ENCODE peak calls at places on chromosomes 4 and X, in ten cellular contexts. F is K562, O is adrenal gland, L is esophagus squamous epithelium, D is H1, A is IMR-90, I is tibial nerve, Y is suprapubic skin, X is uterus, W is A549. N is an unnamed sample.
A peak's percentile ranks its signal among the peaks of the same experiment; 100 is the strongest.

GRCh38 chr4:180500146-180500545 is 1743.1 kb upstream of the TENM3 start:
- DNase-seq in F (no peak), O (no peak), L (no peak), D (no peak), A (no peak), I (no peak), Y (no peak), X (no peak), W (no peak), N (no peak)

GRCh38 chr4:1290165-1290977 is 680 bp downstream of the MAEA start:
- DNase-seq in F (no peak), O (no peak), L (no peak), D (no peak), A (peak; percentile 4), I (no peak), Y (no peak), X (no peak), W (no peak), N (no peak)

GRCh38 chrX:150037041-150037440 is 98.8 kb upstream of the EOLA2 start:
- DNase-seq in F (no peak), O (no peak), L (no peak), D (no peak), A (no peak), I (no peak), Y (no peak), X (no peak), W (no peak), N (no peak)

GRCh38 chr4:128812360-128812958 is 3.0 kb downstream of the JADE1 start:
- DNase-seq in F (no peak), O (peak; percentile 62), L (no peak), D (no peak), A (peak; percentile 81), I (peak; percentile 29), Y (peak; percentile 76), X (no peak), W (peak; percentile 34), N (peak; percentile 46)

GRCh38 chr4:156751486-156751885 is 220.1 kb downstream of the PDGFC start:
- DNase-seq in F (no peak), O (no peak), L (no peak), D (no peak), A (peak; percentile 42), I (no peak), Y (no peak), X (no peak), W (no peak), N (no peak)

GRCh38 chr4:170853422-170854021 is 763.8 kb upstream of the AADAT start:
- DNase-seq in F (peak; percentile 15), O (peak; percentile 30), L (no peak), D (peak; percentile 27), A (no peak), I (peak; percentile 13), Y (no peak), X (no peak), W (no peak), N (peak; percentile 24)

GRCh38 chrX:45596190-45596808 is 395.6 kb upstream of the DIPK2B start:
- DNase-seq in F (no peak), O (no peak), L (no peak), D (no peak), A (peak; percentile 3), I (no peak), Y (no peak), X (no peak), W (no peak), N (no peak)

GRCh38 chr4:48311896-48312295 is 29.4 kb upstream of the SLAIN2 start:
- DNase-seq in F (no peak), O (no peak), L (no peak), D (no peak), A (peak; percentile 16), I (no peak), Y (no peak), X (no peak), W (no peak), N (no peak)

DNA sequence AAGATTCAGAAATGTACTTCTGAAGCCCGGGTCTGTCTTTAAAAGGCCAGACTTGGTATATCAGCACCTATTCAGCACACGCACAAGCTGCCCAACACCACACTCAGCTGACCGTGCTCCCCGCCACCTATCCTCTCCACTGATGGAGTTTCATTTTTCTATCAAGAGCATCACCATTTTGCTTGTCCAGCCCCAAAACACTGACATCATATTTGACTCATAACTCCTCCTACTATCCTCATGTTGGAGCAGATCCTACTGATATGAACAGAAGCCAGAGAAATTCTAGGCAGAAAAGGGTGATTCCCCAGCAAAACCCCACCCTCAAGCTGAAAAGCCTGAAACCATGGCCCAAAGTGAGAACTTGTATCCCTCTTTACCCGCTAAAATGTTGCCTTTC is 100.2 kb downstream of the SORBS2 start:
- DNase-seq in F (no peak), O (no peak), L (no peak), D (no peak), A (peak; percentile 8), I (no peak), Y (no peak), X (no peak), W (no peak), N (no peak)
- TF ChIP-seq POLR2A in F (no peak), O (no peak), L (no peak), D (no peak), A (no peak), I (no peak), Y (no peak), X (no peak), W (no peak), N (no peak)

GRCh38 chrX:2710496-2710895 is 19.4 kb downstream of the CD99 start:
- DNase-seq in F (no peak), O (no peak), L (no peak), D (no peak), A (no peak), I (no peak), Y (peak; percentile 59), X (no peak), W (peak; percentile 37), N (no peak)
- H3K4me1 ChIP-seq in F (no peaks in the 10 kb centered on the region), O (peaks cover 37% of the 10 kb centered on the region), L (peaks cover 67% of the 10 kb centered on the region), D (peaks cover 5% of the 10 kb centered on the region), A (peaks cover 23% of the 10 kb centered on the region), I (peaks cover 40% of the 10 kb centered on the region), Y (peaks cover 62% of the 10 kb centered on the region), X (no peaks in the 10 kb centered on the region), W (peaks cover 49% of the 10 kb centered on the region), N (peaks cover 59% of the 10 kb centered on the region)

DNA sequence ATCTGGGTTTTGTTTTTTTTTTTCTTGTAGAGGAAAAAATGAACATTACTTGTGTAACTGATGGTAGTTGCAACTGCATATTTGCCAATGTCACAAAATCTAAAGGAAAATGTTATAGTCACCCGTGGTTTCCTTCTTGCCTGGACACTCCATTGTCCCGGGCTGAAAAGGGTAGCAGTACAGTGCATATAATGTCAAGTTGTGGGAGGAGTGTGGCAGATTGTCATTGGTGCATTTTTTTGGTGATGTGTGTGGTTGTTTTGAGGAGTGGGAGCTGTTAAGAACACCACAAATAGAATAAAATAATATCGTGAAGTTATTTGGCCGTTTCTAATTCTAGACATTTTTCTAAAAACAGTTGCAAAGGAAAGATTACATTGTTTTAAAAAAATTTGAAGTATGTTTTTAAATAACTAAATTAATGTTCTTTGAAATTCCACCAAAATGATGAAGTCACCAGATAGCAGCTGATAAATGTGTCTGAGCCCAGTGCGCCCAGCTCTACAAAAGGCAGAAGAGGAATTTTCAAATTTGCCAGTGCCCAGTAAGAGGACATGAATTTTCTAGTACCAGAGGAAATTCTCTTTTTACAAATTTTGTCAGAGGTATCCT is 1.3 kb downstream of the PKD2 start:
- DNase-seq in F (no peak), O (no peak), L (no peak), D (no peak), A (no peak), I (no peak), Y (no peak), X (no peak), W (no peak), N (no peak)
- TF ChIP-seq POLR2A in F (no peak), O (peak; percentile 46), L (no peak), D (no peak), A (peak; percentile 40), I (no peak), Y (no peak), X (peak; percentile 1), W (no peak), N (no peak)

GRCh38 chrX:107673933-107674479 is 45.7 kb downstream of the PRPS1 start:
- DNase-seq in F (peak; percentile 56), O (peak; percentile 47), L (peak; percentile 86), D (no peak), A (no peak), I (peak; percentile 75), Y (peak; percentile 96), X (peak; percentile 90), W (no peak), N (peak; percentile 91)
- H3K4me1 ChIP-seq in F (peaks cover 26% of the 10 kb centered on the region), O (peaks cover 29% of the 10 kb centered on the region), L (peaks cover 64% of the 10 kb centered on the region), D (no peaks in the 10 kb centered on the region), A (peaks cover 1% of the 10 kb centered on the region), I (peaks cover 26% of the 10 kb centered on the region), Y (peaks cover 36% of the 10 kb centered on the region), X (no peaks in the 10 kb centered on the region), W (peaks cover 40% of the 10 kb centered on the region), N (peaks cover 12% of the 10 kb centered on the region)

DNA sequence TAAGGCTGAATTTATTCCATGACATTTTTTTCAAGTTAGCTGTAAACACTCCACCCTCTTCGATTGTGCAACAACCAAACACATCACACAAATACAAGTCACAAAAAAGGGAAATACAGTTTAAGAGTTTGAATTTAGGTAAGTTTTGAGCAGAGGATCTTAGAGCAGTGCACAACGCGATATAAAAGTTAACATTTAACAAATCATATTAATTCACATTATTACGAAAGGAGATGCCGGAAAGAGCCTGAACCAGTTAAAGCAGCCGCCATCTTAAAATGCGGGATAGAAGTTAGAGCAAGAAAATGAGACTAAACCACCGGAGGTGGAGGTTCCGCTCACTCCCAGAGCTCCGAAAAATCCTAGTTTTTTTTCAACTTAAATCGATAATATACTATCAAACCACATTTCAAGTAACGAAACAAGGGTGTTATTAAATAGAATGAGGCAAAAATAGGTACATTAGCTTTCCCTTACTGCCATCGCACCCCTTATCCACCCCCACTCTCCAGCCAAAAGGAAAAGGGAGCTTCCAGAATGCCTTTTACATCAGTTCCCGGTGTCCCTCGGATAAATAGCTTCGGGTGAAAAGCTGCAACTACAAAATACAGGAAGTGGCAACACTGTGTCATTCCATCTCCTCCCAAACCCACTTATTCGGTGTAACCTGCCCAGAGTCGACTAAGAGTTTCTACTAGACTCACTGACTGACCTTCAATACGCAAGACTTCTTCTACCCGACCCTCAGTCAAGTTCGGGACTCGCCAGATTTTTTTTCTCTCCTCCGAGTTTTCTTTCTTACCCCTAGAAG is 1.9 kb downstream of the UBE2D3 start:
- DNase-seq in F (no peak), O (peak; percentile 53), L (no peak), D (no peak), A (peak; percentile 73), I (no peak), Y (no peak), X (peak; percentile 32), W (no peak), N (peak; percentile 48)
- TF ChIP-seq POLR2A in F (no peak), O (peak; percentile 77), L (no peak), D (peak; percentile 75), A (peak; percentile 59), I (peak; percentile 21), Y (peak; percentile 12), X (no peak), W (no peak), N (no peak)

DNA sequence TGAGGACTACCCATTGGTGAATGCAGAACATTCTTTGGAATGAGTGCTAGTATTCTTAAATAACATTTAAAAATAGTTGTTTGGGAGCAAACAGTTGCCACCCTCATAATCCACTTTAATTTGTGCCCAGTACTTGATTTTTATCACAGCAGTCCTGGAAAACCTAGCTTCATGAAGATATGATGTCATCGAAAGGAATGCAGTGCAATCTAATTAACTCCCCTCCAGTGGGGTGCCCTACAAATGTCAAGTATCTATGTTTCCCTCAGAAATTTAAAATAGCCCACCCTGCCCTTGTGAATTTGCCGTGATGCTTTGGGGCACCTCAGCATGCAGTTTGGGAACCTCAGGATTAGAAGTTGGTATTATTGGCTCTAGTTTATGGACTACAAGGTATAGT is 5.4 kb downstream of the RAB9A start:
- DNase-seq in F (no peak), O (no peak), L (no peak), D (no peak), A (no peak), I (no peak), Y (no peak), X (no peak), W (no peak), N (no peak)
- H3K4me1 ChIP-seq in F (peaks cover 8% of the 10 kb centered on the region), O (peaks cover 65% of the 10 kb centered on the region), L (peaks cover 73% of the 10 kb centered on the region), D (no peaks in the 10 kb centered on the region), A (peaks cover 9% of the 10 kb centered on the region), I (peaks cover 29% of the 10 kb centered on the region), Y (peaks cover 43% of the 10 kb centered on the region), X (no peaks in the 10 kb centered on the region), W (peaks cover 47% of the 10 kb centered on the region), N (peaks cover 43% of the 10 kb centered on the region)

N was measured in heart left ventricle.